ENCODE peak calls at places on chromosomes 1 and 21, in five cellular contexts. E is heart left ventricle, V is OCI-LY7, X is MG63, I is neuronal stem cell. F is an unnamed sample.

GRCh38 chr1:10852486-10852885 is 56.0 kb upstream of the CASZ1 start:
- DNase-seq in E (no peak), V (no peak), X (peak), I (no peak), F (no peak)

GRCh38 chr1:48710915-48711314 is 65.8 kb downstream of the BEND5 start:
- DNase-seq in E (no peak), V (no peak), X (no peak), I (no peak), F (no peak)

GRCh38 chr1:66350001-66350547 is 183.9 kb upstream of the SGIP1 start:
- DNase-seq in E (peak), V (peak), X (no peak), I (no peak), F (no peak)

GRCh38 chr1:219071209-219071608 is 102.5 kb upstream of the LYPLAL1 start:
- DNase-seq in E (no peak), V (no peak), X (no peak), I (no peak), F (no peak)

GRCh38 chr1:21781971-21782867 is 730 bp downstream of the USP48 start:
- DNase-seq in E (peak), V (peak), X (peak), I (peak), F (peak)

GRCh38 chr1:156608981-156609380 is 7.7 kb upstream of the GPATCH4 start:
- DNase-seq in E (no peak), V (peak), X (no peak), I (no peak), F (no peak)

GRCh38 chr1:40477680-40478057 is 579 bp downstream of the ZFP69 start:
- DNase-seq in E (peak), V (peak), X (peak), I (no peak), F (no peak)

GRCh38 chr1:228956864-228957263 is 221.6 kb downstream of the RHOU start:
- DNase-seq in E (no peak), V (no peak), X (peak), I (no peak), F (no peak)

GRCh38 chr1:84836145-84836544 is 56.9 kb downstream of the LPAR3 start:
- DNase-seq in E (no peak), V (no peak), X (peak), I (no peak), F (no peak)

GRCh38 chr1:63575340-63575826 is 17.8 kb upstream of the PGM1 start:
- DNase-seq in E (no peak), V (peak), X (no peak), I (peak), F (no peak)

GRCh38 chr1:189880135-189880534 is 597.5 kb downstream of the BRINP3 start:
- DNase-seq in E (no peak), V (no peak), X (no peak), I (no peak), F (no peak)

GRCh38 chr1:230643887-230644286 is 1.6 kb downstream of the COG2 start:
- DNase-seq in E (no peak), V (peak), X (no peak), I (no peak), F (no peak)

GRCh38 chr1:63548303-63548702 is 25.0 kb downstream of the EFCAB7 start:
- DNase-seq in E (no peak), V (no peak), X (no peak), I (no peak), F (no peak)

GRCh38 chr21:36825683-36826082 is 126.8 kb downstream of the SIM2 start:
- DNase-seq in E (no peak), V (no peak), X (no peak), I (no peak), F (peak)

GRCh38 chr1:52139817-52140540 is 1.9 kb upstream of the ZFYVE9 start:
- DNase-seq in E (no peak), V (peak), X (peak), I (no peak), F (no peak)

GRCh38 chr1:175287377-175287776 is 94.8 kb upstream of the KIAA0040 start:
- DNase-seq in E (no peak), V (peak), X (no peak), I (no peak), F (peak)

GRCh38 chr21:42521805-42522204 is 8.2 kb downstream of the SLC37A1 start:
- DNase-seq in E (no peak), V (no peak), X (no peak), I (no peak), F (no peak)

GRCh38 chr1:81662913-81663526 is 137.7 kb upstream of the ADGRL2 start:
- DNase-seq in E (no peak), V (no peak), X (no peak), I (no peak), F (no peak)

GRCh38 chr1:234698624-234699023 is 88.6 kb upstream of the IRF2BP2 start:
- DNase-seq in E (no peak), V (no peak), X (no peak), I (no peak), F (no peak)

GRCh38 chr1:103107696-103108524 is at the start of gene COL11A1:
- DNase-seq in E (no peak), V (no peak), X (no peak), I (peak), F (no peak)

GRCh38 chr1:17161926-17162800 is 42.8 kb upstream of the PADI1 start:
- DNase-seq in E (no peak), V (no peak), X (no peak), I (no peak), F (no peak)

GRCh38 chr1:109239580-109240068 is 9.7 kb upstream of the CELSR2 start:
- DNase-seq in E (no peak), V (peak), X (peak), I (no peak), F (peak)

GRCh38 chr1:184698969-184699368 is 55.7 kb downstream of the EDEM3 start:
- DNase-seq in E (no peak), V (no peak), X (no peak), I (no peak), F (no peak)

GRCh38 chr1:153572569-153573015 is 6.9 kb upstream of the S100A2 start:
- DNase-seq in E (peak), V (peak), X (peak), I (no peak), F (peak)

DNA sequence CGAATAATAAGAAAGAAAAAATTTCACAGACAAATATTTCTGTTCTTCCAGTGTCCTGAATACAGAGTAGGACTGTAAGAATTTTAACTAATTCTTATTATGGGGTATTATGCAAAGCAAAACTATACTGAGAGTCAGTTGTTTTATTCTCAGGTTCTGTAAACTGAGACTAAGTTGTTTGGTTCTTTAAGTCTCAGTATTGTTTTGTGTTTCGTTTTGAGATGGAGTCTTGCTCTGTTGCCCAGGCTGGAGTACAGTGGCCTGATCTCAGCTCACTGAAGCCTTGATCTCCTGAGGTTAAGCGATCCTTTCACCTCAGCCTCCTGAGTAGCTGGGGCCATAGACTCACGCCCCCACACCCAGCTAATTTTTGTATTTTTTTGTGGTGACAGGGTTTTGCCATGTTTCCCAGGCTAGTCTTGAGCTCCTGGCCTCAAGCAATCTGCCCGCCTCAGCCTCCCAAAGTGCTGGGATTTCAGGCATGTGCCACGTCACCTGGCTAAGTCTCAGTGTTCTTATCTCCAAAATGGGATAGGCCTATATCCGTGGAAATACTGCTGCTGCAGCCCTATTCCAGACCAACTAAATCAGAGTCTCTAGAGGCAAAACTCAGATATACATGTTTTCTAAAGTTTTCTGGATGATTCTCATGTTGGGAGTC is 116.4 kb downstream of the HS2ST1 start:
- DNase-seq in E (no peak), V (no peak), X (no peak), I (no peak), F (no peak)
- H3K4me3 ChIP-seq in E (no peak), V (no peak), X (no peak), I (no peak), F (no peak)

GRCh38 chr1:159853417-159853816 is 9.0 kb downstream of the VSIG8 start:
- DNase-seq in E (no peak), V (no peak), X (no peak), I (no peak), F (no peak)
- H3K4me3 ChIP-seq in E (peak), V (no peak), X (peak), I (no peak), F (no peak)

GRCh38 chr1:147236959-147237791 is 5.3 kb upstream of the CHD1L start:
- DNase-seq in E (no peak), V (no peak), X (no peak), I (no peak), F (no peak)
- H3K4me3 ChIP-seq in E (no peak), V (no peak), X (no peak), I (no peak), F (no peak)

GRCh38 chr1:43279161-43279560 is 6.2 kb downstream of the C1orf210 start:
- DNase-seq in E (no peak), V (no peak), X (no peak), I (no peak), F (no peak)
- H3K4me3 ChIP-seq in E (no peak), V (no peak), X (no peak), I (no peak), F (no peak)

DNA sequence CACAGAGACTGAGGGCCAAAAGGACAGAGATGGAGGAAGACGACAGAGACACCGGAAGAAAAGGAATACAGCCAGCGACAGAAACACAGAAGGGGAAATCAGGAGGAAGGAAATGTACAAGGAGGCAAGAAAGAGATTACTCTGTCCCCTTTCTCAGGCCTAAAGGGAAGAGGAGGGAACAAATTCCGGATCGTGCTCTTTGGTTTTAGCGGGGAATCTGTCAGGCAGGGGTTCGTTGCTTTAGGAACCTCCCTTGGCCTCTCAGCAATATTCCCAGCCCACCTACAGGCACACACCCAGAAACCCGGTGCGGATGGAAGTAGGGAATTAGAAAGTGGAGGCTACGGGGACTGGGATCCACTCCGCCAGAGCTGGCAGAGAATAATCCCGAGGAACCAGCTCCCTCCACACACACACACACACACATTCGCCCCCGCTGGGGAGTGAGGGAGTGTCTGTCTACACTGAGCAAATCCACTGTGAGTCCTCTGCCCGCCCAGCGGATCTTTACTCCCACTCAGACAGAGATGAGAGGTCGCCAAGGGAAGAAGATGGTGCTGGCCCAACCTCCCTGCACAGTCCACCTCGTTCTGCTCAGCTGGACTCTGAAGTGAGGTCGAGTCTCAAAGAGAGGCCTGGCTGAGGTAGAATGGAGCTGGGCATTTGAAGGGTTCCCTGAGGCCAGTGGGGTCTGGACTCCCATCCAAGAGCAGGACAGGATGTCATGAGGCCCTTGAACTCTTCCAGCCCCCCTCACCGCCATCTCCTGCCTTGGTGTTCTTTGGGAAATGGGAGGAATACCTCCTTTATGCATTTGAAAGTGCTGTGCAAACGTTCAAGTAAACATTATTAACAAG is 5.7 kb downstream of the TAL1 start:
- DNase-seq in E (no peak), V (no peak), X (no peak), I (no peak), F (no peak)
- H3K4me3 ChIP-seq in E (peak), V (no peak), X (no peak), I (no peak), F (peak)

DNA sequence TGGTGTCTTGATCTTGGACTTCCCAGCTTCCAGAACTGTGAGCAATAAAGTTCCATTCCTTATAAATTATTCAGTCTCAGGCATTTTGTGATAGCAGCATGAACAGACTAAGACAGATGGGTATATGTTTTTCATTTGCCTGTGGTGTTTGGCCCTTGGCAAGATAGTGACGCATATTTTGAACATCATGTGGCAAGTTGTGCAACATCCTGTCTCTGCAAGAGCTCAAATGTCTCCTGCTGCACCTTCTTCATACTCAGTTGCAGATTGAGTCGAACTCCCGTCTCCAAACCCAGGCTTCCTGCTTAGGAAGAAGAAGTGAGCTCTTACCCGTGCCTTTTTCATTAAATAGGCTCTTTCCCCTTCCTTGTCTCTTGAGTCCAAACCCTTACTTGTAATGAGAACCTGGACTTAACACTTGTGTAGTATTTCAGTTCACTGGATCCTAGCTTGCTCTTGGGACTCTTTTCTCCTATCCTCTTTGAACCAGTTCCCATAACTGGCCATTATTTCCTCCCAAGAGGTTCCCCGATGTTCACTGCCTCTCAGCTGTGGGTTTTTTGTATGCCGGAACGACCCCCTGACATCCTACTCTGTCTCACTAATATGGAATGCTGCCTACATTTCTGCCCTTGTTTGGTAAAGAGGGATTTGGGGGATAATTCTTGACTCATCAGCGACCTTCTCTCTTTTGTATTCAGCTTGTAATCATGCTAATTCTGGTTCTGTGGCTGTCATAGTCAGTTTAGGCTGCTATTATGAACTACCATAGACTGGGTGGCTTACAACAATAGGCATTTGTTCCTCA is 125.0 kb upstream of the KCNK2 start:
- DNase-seq in E (no peak), V (no peak), X (peak), I (no peak), F (peak)
- H3K4me3 ChIP-seq in E (no peak), V (no peak), X (no peak), I (no peak), F (no peak)

DNA sequence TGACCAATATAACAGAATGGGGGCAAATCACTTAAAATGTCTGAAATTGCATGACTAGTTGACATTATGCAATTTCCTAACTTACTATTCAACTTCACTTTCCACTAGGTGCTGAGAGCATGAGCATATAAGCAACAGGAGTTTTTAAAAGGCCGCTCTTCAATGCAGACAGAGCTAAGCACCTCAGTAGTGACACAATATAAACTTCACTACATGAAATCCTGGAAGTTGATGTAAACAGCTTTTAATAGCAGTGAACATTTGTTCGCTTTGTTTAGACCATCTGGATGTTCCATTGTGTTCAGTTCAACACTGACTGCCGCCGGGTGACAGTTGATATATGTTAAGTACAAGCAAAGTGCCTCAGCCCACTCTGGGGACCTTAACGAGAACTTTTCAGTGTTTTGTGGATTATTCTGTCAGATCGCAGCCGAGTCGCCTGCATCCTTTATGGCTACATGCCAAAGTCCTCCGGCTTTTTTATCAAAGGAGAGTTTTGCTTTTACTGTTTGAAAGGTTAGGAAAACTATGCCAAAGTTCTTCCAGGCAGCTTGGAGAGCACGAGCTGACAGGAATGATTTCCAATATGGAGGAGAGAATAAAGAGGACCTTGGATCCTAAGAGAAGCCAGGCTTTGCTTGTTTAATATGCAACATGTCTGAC is 167.3 kb downstream of the ZNF281 start:
- DNase-seq in E (peak), V (no peak), X (no peak), I (peak), F (no peak)
- H3K4me3 ChIP-seq in E (no peak), V (no peak), X (peak), I (no peak), F (no peak)

DNA sequence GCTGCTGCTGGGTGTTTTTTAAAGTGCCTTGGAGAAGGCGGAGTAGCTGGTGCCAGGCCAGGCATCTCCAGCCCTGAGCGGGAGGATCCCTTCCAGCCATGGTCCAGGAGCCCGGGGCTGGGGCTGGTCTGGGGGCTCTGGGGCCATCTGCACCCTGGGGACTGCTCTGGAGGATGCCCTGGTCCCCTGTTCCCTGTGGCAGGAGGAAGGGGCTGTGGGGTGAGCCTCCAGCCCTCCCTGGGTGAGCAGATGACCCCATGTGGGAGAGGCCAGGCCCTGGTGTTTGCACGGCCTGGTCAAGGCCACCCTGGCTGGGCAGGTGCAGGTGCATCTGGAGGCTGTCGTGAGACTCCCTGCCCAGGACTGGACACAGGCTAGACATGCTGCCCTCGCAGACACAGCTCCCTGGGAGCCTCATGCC is 56.7 kb downstream of the SLX9 start:
- DNase-seq in E (peak), V (no peak), X (no peak), I (no peak), F (no peak)
- H3K4me3 ChIP-seq in E (no peak), V (no peak), X (no peak), I (no peak), F (no peak)

GRCh38 chr1:14611792-14612191 is 13.3 kb downstream of the KAZN start:
- DNase-seq in E (no peak), V (no peak), X (no peak), I (no peak), F (no peak)
- H3K4me3 ChIP-seq in E (no peak), V (no peak), X (no peak), I (no peak), F (no peak)